ENCODE peak calls at places on chromosome 11, in ten cellular contexts. X is stimulated activated naive B cell treated with anti-CD40 and anti-IgM and Interleukin-4, amounts not matched to agents 10 μg/mL and 1 μg/mL and 100 μg/mL, for 72 hours; T is cardiac muscle cell; E is lower leg skin; F is NCI-H1092; S is amygdala; K is fibroblast of mammary gland; R is substantia nigra; P is adrenal gland; C is type B pancreatic cell. L is an unnamed sample.

GRCh38 chr11:27028653-27029052 is 12.0 kb upstream of the BBOX1 start:
- DNase-seq in X (no peak), T (no peak), E (no peak), F (no peak), S (no peak), K (peak), R (no peak), P (no peak), C (no peak), L (no peak)

GRCh38 chr11:8699903-8700302 is 17.3 kb downstream of the RPL27A start:
- DNase-seq in X (no peak), T (no peak), E (no peak), F (no peak), S (peak), K (peak), R (peak), P (peak), C (no peak), L (no peak)

GRCh38 chr11:1857064-1857463 is 4.2 kb downstream of the LSP1 start:
- DNase-seq in X (no peak), T (no peak), E (no peak), F (no peak), S (no peak), K (no peak), R (no peak), P (no peak), C (no peak), L (no peak)

GRCh38 chr11:62370743-62371440 is 33.6 kb downstream of the ASRGL1 start:
- DNase-seq in X (peak), T (no peak), E (no peak), F (no peak), S (no peak), K (no peak), R (no peak), P (no peak), C (no peak), L (no peak)

GRCh38 chr11:79393362-79394043 is 47.3 kb downstream of the TENM4 start:
- DNase-seq in X (no peak), T (no peak), E (no peak), F (no peak), S (no peak), K (no peak), R (no peak), P (no peak), C (no peak), L (peak)

GRCh38 chr11:46601129-46601528 is 7.3 kb upstream of the AMBRA1 start:
- DNase-seq in X (no peak), T (no peak), E (no peak), F (no peak), S (no peak), K (peak), R (no peak), P (no peak), C (no peak), L (no peak)

GRCh38 chr11:112822478-112823274 is 138.5 kb upstream of the NCAM1 start:
- DNase-seq in X (no peak), T (no peak), E (no peak), F (peak), S (no peak), K (no peak), R (no peak), P (no peak), C (no peak), L (peak)

GRCh38 chr11:70104419-70104818 is 26.3 kb downstream of the ANO1 start:
- DNase-seq in X (no peak), T (no peak), E (no peak), F (no peak), S (no peak), K (no peak), R (no peak), P (no peak), C (no peak), L (no peak)

GRCh38 chr11:6202036-6202435 is 3.0 kb downstream of the OR52W1 start:
- DNase-seq in X (no peak), T (no peak), E (no peak), F (no peak), S (no peak), K (peak), R (no peak), P (no peak), C (no peak), L (no peak)

L was measured in NT2/D1.